ENCODE peak calls at places on chromosomes 6 and 20, in four cellular contexts. X is Peyer's patch, O is cardiac muscle cell, C is adrenal gland. J is an unnamed sample.

GRCh38 chr6:137043710-137044365 is 927 bp downstream of the IL20RA start:
- DNase-seq in X (no peak), C (peak), O (peak), J (peak)

GRCh38 chr6:169014681-169015080 is 239.0 kb downstream of the THBS2 start:
- DNase-seq in X (no peak), O (no peak), C (no peak), J (no peak)

GRCh38 chr6:55445648-55446204 is 118.5 kb downstream of the GFRAL start:
- DNase-seq in O (peak), X (no peak), C (peak), J (no peak)

GRCh38 chr20:1803216-1804128 is 91.7 kb upstream of the SIRPA start:
- DNase-seq in X (peak), C (peak), O (peak), J (peak)

GRCh38 chr20:53157443-53158408 is 185.6 kb downstream of the TSHZ2 start:
- DNase-seq in C (peak), O (no peak), X (peak), J (peak)

GRCh38 chr6:36956111-36956820 is 1.7 kb downstream of the PI16 start:
- DNase-seq in X (peak), C (no peak), O (no peak), J (peak)

GRCh38 chr6:140988780-140989179 is 1143.9 kb upstream of the GJE1 start:
- DNase-seq in O (no peak), X (no peak), C (no peak), J (no peak)

GRCh38 chr6:81451787-81452186 is 300.7 kb downstream of the TENT5A start:
- DNase-seq in C (peak), X (no peak), O (no peak), J (peak)

GRCh38 chr20:4764805-4765204 is 43.1 kb downstream of the PRND start:
- DNase-seq in X (no peak), C (no peak), O (no peak), J (no peak)

GRCh38 chr20:4766631-4767030 is 44.9 kb downstream of the PRND start:
- DNase-seq in O (no peak), C (peak), X (peak), J (no peak)

GRCh38 chr20:4763776-4764525 is 42.2 kb downstream of the PRND start:
- DNase-seq in O (no peak), X (no peak), C (peak), J (no peak)

GRCh38 chr20:4767084-4767483 is 45.4 kb downstream of the PRND start:
- DNase-seq in X (no peak), O (no peak), C (no peak), J (no peak)

GRCh38 chr20:4765681-4766080 is 44.0 kb downstream of the PRND start:
- DNase-seq in X (no peak), C (no peak), O (no peak), J (no peak)
- H3K27ac ChIP-seq in X (no peak), C (no peak), O (no peak), J (no peak)

DNA sequence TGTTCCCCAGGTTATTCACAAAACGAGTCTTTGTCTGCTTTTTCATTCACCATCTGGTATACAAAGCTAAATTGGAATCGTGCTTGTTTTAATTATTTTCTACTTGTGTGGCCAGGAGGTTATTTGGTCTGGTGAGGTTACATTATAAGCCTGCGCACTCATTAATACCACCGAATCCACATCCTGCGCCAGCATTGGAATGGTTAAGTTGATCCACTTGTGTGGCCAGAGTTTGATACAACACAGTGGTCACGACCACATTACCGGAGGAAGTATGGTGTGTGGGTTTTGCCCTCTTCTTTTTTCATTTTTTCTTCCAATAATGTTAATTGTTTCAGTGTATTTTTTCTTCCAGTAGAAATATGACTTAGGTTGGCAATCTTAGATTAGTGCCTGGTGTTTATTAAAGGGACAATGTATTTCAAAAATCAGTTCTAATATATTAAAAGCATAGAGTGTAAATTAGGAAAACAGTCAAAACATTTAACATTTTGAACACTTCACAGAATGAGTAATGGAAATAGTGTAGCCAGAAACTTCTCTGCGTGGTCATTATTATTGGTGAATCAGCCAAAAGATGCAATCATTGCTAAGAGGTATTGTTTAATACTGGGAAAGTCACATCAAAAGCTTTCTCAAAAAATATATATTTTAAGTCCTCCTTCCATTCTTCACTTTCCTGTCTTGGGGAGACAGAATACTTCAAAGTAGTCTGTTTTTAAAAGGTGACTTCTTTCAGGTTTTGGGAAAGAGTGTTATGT is 84.5 kb downstream of the JARID2 start:
- DNase-seq in C (no peak), O (no peak), X (no peak), J (no peak)
- H3K27ac ChIP-seq in C (peak), O (no peak), X (no peak), J (no peak)

GRCh38 chr6:73710470-73710869 is 14.5 kb downstream of the CD109 start:
- DNase-seq in O (no peak), X (no peak), C (no peak), J (no peak)
- H3K27ac ChIP-seq in O (no peak), X (no peak), C (no peak), J (no peak)

DNA sequence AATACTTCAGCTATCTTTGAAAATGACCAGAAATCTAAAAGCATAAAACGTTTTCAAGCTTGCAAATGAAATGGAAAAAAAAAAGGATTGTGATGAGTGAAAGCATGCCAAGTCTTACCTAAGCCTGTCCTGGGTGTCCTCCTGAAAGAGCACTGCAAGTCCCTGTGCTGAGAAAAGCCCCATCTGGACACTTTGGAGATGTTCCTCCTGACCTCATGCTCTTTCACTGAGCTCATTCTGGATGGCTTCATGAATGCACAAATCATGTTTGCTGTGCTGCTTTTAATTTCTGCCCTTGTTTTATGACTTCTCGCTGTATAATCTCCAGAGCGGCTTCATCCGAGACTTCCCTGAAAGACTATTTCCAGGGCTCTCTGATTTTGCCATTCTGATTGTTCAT is 136.0 kb downstream of the SOD2 start:
- DNase-seq in C (no peak), O (no peak), X (no peak), J (no peak)
- H3K27ac ChIP-seq in C (no peak), O (no peak), X (no peak), J (no peak)